ENCODE peak calls at places on chromosomes 4 and X, in five cellular contexts. G is HCT116, Y is SK-N-SH, B is H1, E is HepG2. L is an unnamed sample.

GRCh38 chrX:9231491-9231890 is 197.6 kb upstream of the FAM9B start:
- DNase-seq in G (no peak), Y (no peak), B (no peak), E (no peak), L (no peak)

GRCh38 chr4:8433181-8433580 is 7.3 kb downstream of the ACOX3 start:
- DNase-seq in G (no peak), Y (no peak), B (no peak), E (no peak), L (no peak)

GRCh38 chr4:40301592-40301991 is 33.5 kb upstream of the CHRNA9 start:
- DNase-seq in G (no peak), Y (no peak), B (no peak), E (no peak), L (no peak)

GRCh38 chrX:13013353-13014110 is 30.9 kb downstream of the FAM9C start:
- DNase-seq in G (no peak), Y (no peak), B (no peak), E (no peak), L (peak; percentile 48)

GRCh38 chrX:41200785-41201184 is 115.5 kb downstream of the USP9X start:
- DNase-seq in G (no peak), Y (no peak), B (no peak), E (no peak), L (no peak)

GRCh38 chrX:106702636-106703035 is 23.9 kb upstream of the RNF128 start:
- DNase-seq in G (no peak), Y (no peak), B (no peak), E (no peak), L (no peak)

GRCh38 chr4:159027535-159027934 is 75.3 kb upstream of the RAPGEF2 start:
- DNase-seq in G (no peak), Y (no peak), B (no peak), E (no peak), L (no peak)

GRCh38 chr4:40953253-40954118 is 203.7 kb downstream of the NSUN7 start:
- DNase-seq in G (no peak), Y (no peak), B (no peak), E (no peak), L (no peak)

GRCh38 chr4:38106886-38107514 is 146.8 kb downstream of the PTTG2 start:
- DNase-seq in G (no peak), Y (no peak), B (no peak), E (no peak), L (peak; percentile 20)

GRCh38 chr4:180336494-180337090 is 1906.6 kb upstream of the TENM3 start:
- DNase-seq in G (no peak), Y (no peak), B (no peak), E (no peak), L (no peak)

GRCh38 chrX:119417842-119418241 is 18.7 kb downstream of the SLC25A43 start:
- DNase-seq in G (no peak), Y (no peak), B (no peak), E (peak; percentile 21), L (peak; percentile 25)

GRCh38 chr4:19739101-19739651 is 512.5 kb upstream of the SLIT2 start:
- DNase-seq in G (peak; percentile 78), Y (no peak), B (no peak), E (no peak), L (no peak)

DNA sequence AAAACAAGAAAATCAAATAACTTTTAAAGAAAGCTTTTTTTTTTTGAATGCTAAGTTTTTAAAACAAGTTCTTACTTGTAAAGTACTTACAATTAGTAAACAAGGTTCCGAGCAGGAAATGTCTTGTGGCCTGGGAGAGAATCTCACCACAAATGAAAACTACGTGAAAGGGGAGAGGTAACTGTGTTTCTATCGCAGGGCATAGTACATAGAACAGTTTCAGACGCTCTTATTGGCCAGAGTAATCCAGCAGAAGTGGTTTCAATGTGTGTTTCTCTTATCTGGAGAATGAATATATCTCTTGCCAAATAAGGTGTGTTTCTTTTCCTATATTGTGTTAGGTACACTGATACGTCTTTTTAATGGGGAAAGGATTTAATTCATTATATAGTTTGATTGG is at the start of gene PLAC8:
- DNase-seq in G (no peak), Y (no peak), B (no peak), E (peak; percentile 69), L (no peak)
- TF ChIP-seq JUND in G (no peak), Y (no peak), B (no peak), E (no peak), L (no peak)

DNA sequence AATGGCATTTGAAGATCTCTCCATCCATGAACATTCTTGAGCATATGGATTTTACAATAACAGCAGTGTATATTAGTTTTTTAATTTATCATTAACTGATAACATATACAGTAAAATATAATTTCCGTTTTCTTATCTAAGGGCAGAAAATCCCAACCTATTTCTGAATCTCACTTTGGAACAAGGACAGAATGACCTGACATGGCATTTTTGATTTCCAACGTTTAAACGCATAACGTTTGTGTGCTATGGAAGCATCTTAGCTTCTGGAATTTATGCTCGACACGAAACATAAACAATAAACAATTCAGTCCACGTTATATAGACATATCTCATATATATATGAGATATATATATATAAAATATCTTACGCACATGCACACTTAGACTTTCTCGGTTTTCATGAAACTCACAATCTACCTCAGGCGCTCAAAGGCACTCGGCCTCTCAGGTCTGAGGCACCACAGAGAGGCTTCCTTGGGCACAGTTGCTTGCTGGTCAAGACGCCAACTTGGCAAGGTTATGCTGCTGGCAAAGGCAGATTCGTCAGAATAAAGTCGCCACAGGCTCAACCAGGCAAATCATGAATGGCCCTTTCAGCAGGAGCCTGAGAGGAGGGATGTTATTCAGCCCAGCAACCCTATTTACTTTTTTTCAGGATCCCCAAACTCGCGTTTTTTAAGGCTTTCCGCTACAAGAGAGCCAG is 1.0 kb upstream of the UGT8 start:
- DNase-seq in G (no peak), Y (no peak), B (no peak), E (no peak), L (no peak)
- TF ChIP-seq JUND in G (no peak), Y (no peak), B (no peak), E (no peak), L (no peak)

DNA sequence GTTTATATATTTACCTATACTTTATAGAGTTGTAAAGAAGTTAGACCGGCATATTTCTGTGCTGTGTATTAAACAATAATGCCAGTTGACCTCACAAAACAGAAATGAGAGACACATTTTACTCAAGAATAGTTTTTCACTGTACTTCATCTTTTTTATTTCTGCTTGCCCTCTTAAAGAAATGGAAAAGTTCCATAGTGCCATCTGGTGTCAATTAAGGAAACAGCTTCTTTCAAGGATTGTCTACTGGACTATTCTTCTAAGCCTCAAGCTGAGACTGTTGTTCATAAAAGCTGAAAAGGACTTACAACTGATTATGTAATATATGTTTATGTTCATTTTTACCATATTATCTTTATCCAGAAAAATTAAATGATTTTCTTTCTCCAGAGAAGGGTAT is 1523.8 kb downstream of the ARAP2 start:
- DNase-seq in G (peak; percentile 27), Y (peak; percentile 1), B (no peak), E (peak; percentile 17), L (no peak)
- TF ChIP-seq JUND in G (no peak), Y (no peak), B (no peak), E (no peak), L (no peak)

GRCh38 chr4:33494150-33494549 is 2750.2 kb downstream of the ARAP2 start:
- DNase-seq in G (no peak), Y (no peak), B (no peak), E (no peak), L (no peak)
- TF ChIP-seq JUND in G (no peak), Y (no peak), B (no peak), E (no peak), L (no peak)

GRCh38 chr4:102710986-102711385 is 49.8 kb downstream of the MANBA start:
- DNase-seq in G (no peak), Y (no peak), B (no peak), E (no peak), L (no peak)
- TF ChIP-seq JUND in G (no peak), Y (no peak), B (no peak), E (no peak), L (no peak)

GRCh38 chrX:16573781-16574180 is 76.2 kb upstream of the S100G start:
- DNase-seq in G (no peak), Y (no peak), B (no peak), E (no peak), L (no peak)
- TF ChIP-seq JUND in G (no peak), Y (peak; percentile 75), B (no peak), E (no peak), L (no peak)

L was measured in K562.